ENCODE peak calls at places on chromosomes 7 and 10, in seven cellular contexts. One of them, this sample, is unnamed.

GRCh38 chr10:83301732-83302131 is 837.6 kb upstream of the GHITM start:
- DNase-seq in coronary artery: no peak
- DNase-seq in prostate gland: no peak
- DNase-seq in fibroblast of pulmonary artery: no peak
- DNase-seq in fibroblast of mammary gland: no peak
- DNase-seq in tibial artery: no peak
- DNase-seq in IMR-90: no peak
- DNase-seq in this sample: no peak

GRCh38 chr10:89280501-89280900 is 21.3 kb upstream of the IFIT2 start:
- DNase-seq in prostate gland: no peak
- DNase-seq in coronary artery: no peak
- DNase-seq in fibroblast of pulmonary artery: no peak
- DNase-seq in tibial artery: no peak
- DNase-seq in fibroblast of mammary gland: peak; percentile 31
- DNase-seq in IMR-90: no peak
- DNase-seq in this sample: no peak

GRCh38 chr7:40324889-40325288 is 190.1 kb downstream of the SUGCT start:
- DNase-seq in prostate gland: no peak
- DNase-seq in fibroblast of pulmonary artery: no peak
- DNase-seq in IMR-90: peak; percentile 37
- DNase-seq in coronary artery: no peak
- DNase-seq in tibial artery: no peak
- DNase-seq in fibroblast of mammary gland: no peak
- DNase-seq in this sample: peak; percentile 62

GRCh38 chr10:29687411-29688160 is 52.8 kb upstream of the SVIL start:
- DNase-seq in tibial artery: no peak
- DNase-seq in coronary artery: no peak
- DNase-seq in fibroblast of pulmonary artery: peak; percentile 49
- DNase-seq in fibroblast of mammary gland: peak; percentile 17
- DNase-seq in prostate gland: no peak
- DNase-seq in IMR-90: peak; percentile 25
- DNase-seq in this sample: peak; percentile 24

GRCh38 chr7:139099181-139099947 is 10.2 kb downstream of the ZC3HAV1 start:
- DNase-seq in coronary artery: no peak
- DNase-seq in prostate gland: no peak
- DNase-seq in fibroblast of mammary gland: peak; percentile 53
- DNase-seq in fibroblast of pulmonary artery: peak; percentile 14
- DNase-seq in IMR-90: peak; percentile 23
- DNase-seq in tibial artery: no peak
- DNase-seq in this sample: peak; percentile 52

GRCh38 chr10:104881740-104882139 is 240.7 kb downstream of the SORCS3 start:
- DNase-seq in IMR-90: no peak
- DNase-seq in coronary artery: no peak
- DNase-seq in fibroblast of mammary gland: no peak
- DNase-seq in tibial artery: no peak
- DNase-seq in fibroblast of pulmonary artery: no peak
- DNase-seq in prostate gland: no peak
- DNase-seq in this sample: no peak

GRCh38 chr7:67823345-67823744 is 826.7 kb downstream of the TYW1 start:
- DNase-seq in tibial artery: no peak
- DNase-seq in IMR-90: no peak
- DNase-seq in coronary artery: no peak
- DNase-seq in prostate gland: peak; percentile 58
- DNase-seq in fibroblast of pulmonary artery: peak; percentile 29
- DNase-seq in fibroblast of mammary gland: peak; percentile 89
- DNase-seq in this sample: no peak

GRCh38 chr10:100723769-100724530 is 21.4 kb upstream of the PAX2 start:
- DNase-seq in prostate gland: no peak
- DNase-seq in fibroblast of mammary gland: no peak
- DNase-seq in fibroblast of pulmonary artery: no peak
- DNase-seq in IMR-90: no peak
- DNase-seq in coronary artery: no peak
- DNase-seq in tibial artery: no peak
- DNase-seq in this sample: no peak

GRCh38 chr7:40469481-40469880 is 334.7 kb downstream of the SUGCT start:
- DNase-seq in IMR-90: peak; percentile 93
- DNase-seq in prostate gland: no peak
- DNase-seq in fibroblast of pulmonary artery: peak; percentile 52
- DNase-seq in tibial artery: peak; percentile 45
- DNase-seq in coronary artery: no peak
- DNase-seq in fibroblast of mammary gland: peak; percentile 64
- DNase-seq in this sample: peak; percentile 94

GRCh38 chr7:21426286-21426957 is 1.5 kb upstream of the SP4 start:
- DNase-seq in tibial artery: no peak
- DNase-seq in fibroblast of mammary gland: peak; percentile 20
- DNase-seq in IMR-90: no peak
- DNase-seq in coronary artery: no peak
- DNase-seq in fibroblast of pulmonary artery: peak; percentile 39
- DNase-seq in prostate gland: no peak
- DNase-seq in this sample: peak; percentile 14

GRCh38 chr7:148238926-148239325 is 351.6 kb upstream of the C7orf33 start:
- DNase-seq in fibroblast of mammary gland: no peak
- DNase-seq in coronary artery: no peak
- DNase-seq in fibroblast of pulmonary artery: peak; percentile 10
- DNase-seq in prostate gland: no peak
- DNase-seq in tibial artery: no peak
- DNase-seq in IMR-90: no peak
- DNase-seq in this sample: peak; percentile 2

GRCh38 chr7:148242271-148242801 is 348.2 kb upstream of the C7orf33 start:
- DNase-seq in fibroblast of pulmonary artery: peak; percentile 68
- DNase-seq in prostate gland: peak; percentile 39
- DNase-seq in IMR-90: peak; percentile 16
- DNase-seq in fibroblast of mammary gland: peak; percentile 52
- DNase-seq in tibial artery: no peak
- DNase-seq in coronary artery: peak; percentile 49
- DNase-seq in this sample: peak; percentile 73
- H3K4me3 ChIP-seq in fibroblast of pulmonary artery: peak overlapping the region; percentile 29
- H3K4me3 ChIP-seq in prostate gland: no peak overlapping the region
- H3K4me3 ChIP-seq in IMR-90: no peak overlapping the region
- H3K4me3 ChIP-seq in fibroblast of mammary gland: no peak overlapping the region
- H3K4me3 ChIP-seq in tibial artery: peak overlapping the region; percentile 20
- H3K4me3 ChIP-seq in coronary artery: peak overlapping the region; percentile 31
- H3K4me3 ChIP-seq in this sample: peak overlapping the region; percentile 63

GRCh38 chr7:18356195-18356645 is 139.3 kb upstream of the HDAC9 start:
- DNase-seq in fibroblast of mammary gland: peak; percentile 40
- DNase-seq in tibial artery: no peak
- DNase-seq in coronary artery: no peak
- DNase-seq in prostate gland: no peak
- DNase-seq in IMR-90: peak; percentile 28
- DNase-seq in fibroblast of pulmonary artery: peak; percentile 55
- DNase-seq in this sample: peak; percentile 67
- H3K4me3 ChIP-seq in fibroblast of mammary gland: no peak overlapping the region
- H3K4me3 ChIP-seq in tibial artery: no peak overlapping the region
- H3K4me3 ChIP-seq in coronary artery: peak overlapping the region; percentile 52
- H3K4me3 ChIP-seq in prostate gland: no peak overlapping the region
- H3K4me3 ChIP-seq in IMR-90: no peak overlapping the region
- H3K4me3 ChIP-seq in fibroblast of pulmonary artery: no peak overlapping the region
- H3K4me3 ChIP-seq in this sample: no peak overlapping the region

GRCh38 chr7:157397036-157397720 is 60.4 kb downstream of the DNAJB6 start:
- DNase-seq in IMR-90: no peak
- DNase-seq in fibroblast of mammary gland: no peak
- DNase-seq in fibroblast of pulmonary artery: no peak
- DNase-seq in coronary artery: no peak
- DNase-seq in prostate gland: no peak
- DNase-seq in tibial artery: no peak
- DNase-seq in this sample: no peak

GRCh38 chr7:157399086-157399687 is 62.4 kb downstream of the DNAJB6 start:
- DNase-seq in IMR-90: no peak
- DNase-seq in fibroblast of mammary gland: no peak
- DNase-seq in tibial artery: no peak
- DNase-seq in fibroblast of pulmonary artery: no peak
- DNase-seq in prostate gland: no peak
- DNase-seq in coronary artery: no peak
- DNase-seq in this sample: no peak

GRCh38 chr7:157400171-157400860 is 63.5 kb downstream of the DNAJB6 start:
- DNase-seq in fibroblast of pulmonary artery: no peak
- DNase-seq in prostate gland: no peak
- DNase-seq in fibroblast of mammary gland: no peak
- DNase-seq in coronary artery: no peak
- DNase-seq in IMR-90: no peak
- DNase-seq in tibial artery: no peak
- DNase-seq in this sample: no peak

GRCh38 chr7:157396316-157397035 is 59.7 kb downstream of the DNAJB6 start:
- DNase-seq in IMR-90: no peak
- DNase-seq in prostate gland: no peak
- DNase-seq in coronary artery: no peak
- DNase-seq in fibroblast of pulmonary artery: no peak
- DNase-seq in fibroblast of mammary gland: no peak
- DNase-seq in tibial artery: no peak
- DNase-seq in this sample: no peak

DNA sequence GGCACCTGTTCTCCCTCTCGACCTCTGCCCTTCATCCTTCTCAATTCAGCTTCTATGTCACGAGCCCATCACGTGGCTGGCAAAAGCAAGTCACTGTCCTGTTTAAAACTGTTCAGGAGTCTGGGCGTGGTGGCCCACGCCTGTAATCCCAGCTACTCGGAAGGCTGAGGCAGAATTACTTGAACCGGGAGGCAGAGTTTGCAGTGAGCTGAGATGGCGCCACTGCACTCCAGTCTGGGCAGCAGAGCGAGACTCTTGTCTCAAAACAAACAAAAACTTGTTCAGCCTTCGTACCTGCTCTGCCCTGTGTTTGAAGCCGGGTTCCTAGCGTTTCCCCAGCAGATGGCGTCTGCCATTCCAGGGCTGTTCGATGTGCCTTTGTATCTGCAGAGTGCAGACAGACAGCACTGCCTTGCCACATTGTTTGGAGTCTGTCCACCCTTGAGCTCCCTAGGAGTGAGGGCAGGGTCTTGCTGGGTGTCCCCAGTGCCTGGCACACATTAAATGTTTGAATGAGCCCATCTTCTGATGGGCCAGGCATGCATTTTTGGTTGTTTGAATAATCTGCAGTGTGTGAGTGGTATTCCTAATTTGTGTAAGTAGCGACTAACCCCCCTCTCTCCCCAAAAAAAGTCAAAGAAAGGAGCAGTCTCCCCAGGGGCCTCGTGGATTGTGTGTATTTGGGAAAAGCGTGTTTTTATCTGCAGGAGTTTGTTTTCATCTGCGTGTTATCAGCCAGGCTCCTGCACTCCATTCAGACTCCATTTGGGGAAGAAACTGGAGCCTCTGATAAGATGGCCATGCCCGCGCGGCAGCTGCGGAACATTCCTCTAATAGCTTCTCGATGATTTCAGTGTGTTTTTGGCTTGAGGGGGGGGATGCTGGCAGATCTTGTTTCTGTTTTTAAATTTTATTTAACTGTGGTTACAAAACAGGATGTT is 61.2 kb downstream of the DNAJB6 start:
- DNase-seq in IMR-90: peak; percentile 81
- DNase-seq in prostate gland: no peak
- DNase-seq in tibial artery: peak; percentile 52
- DNase-seq in fibroblast of pulmonary artery: peak; percentile 89
- DNase-seq in coronary artery: no peak
- DNase-seq in fibroblast of mammary gland: peak; percentile 60
- DNase-seq in this sample: peak; percentile 78
- H3K4me3 ChIP-seq in IMR-90: no peak overlapping the region
- H3K4me3 ChIP-seq in prostate gland: no peak overlapping the region
- H3K4me3 ChIP-seq in tibial artery: peak overlapping the region; percentile 19
- H3K4me3 ChIP-seq in fibroblast of pulmonary artery: peak overlapping the region; percentile 2
- H3K4me3 ChIP-seq in coronary artery: peak overlapping the region; percentile 59
- H3K4me3 ChIP-seq in fibroblast of mammary gland: no peak overlapping the region
- H3K4me3 ChIP-seq in this sample: peak overlapping the region; percentile 62

DNA sequence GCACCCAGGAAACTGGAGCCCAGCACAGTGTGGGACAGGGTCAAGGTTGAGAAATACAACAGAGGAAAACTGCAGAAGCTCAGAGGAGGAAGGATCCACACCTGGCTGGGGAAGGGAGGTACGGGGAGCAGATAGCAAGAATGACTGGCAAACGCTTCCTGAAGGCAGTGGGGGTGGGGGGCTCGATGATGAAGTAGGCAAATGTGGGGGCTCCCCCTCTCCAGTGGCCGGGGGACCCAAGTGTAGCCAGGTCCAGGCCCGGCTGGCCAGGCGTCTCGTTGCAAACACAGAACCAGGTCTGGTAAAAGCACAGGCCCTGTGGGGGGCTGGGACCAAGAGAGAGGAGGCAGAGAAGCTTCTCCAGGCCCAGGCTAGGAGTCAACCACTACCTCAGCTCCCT is 7.7 kb downstream of the CHST15 start:
- DNase-seq in fibroblast of pulmonary artery: no peak
- DNase-seq in prostate gland: no peak
- DNase-seq in fibroblast of mammary gland: no peak
- DNase-seq in tibial artery: no peak
- DNase-seq in coronary artery: no peak
- DNase-seq in IMR-90: no peak
- DNase-seq in this sample: no peak
- H3K4me3 ChIP-seq in fibroblast of pulmonary artery: no peak overlapping the region
- H3K4me3 ChIP-seq in prostate gland: no peak overlapping the region
- H3K4me3 ChIP-seq in fibroblast of mammary gland: no peak overlapping the region
- H3K4me3 ChIP-seq in tibial artery: no peak overlapping the region
- H3K4me3 ChIP-seq in coronary artery: no peak overlapping the region
- H3K4me3 ChIP-seq in IMR-90: no peak overlapping the region
- H3K4me3 ChIP-seq in this sample: no peak overlapping the region

GRCh38 chr10:71694567-71694968 is 25.0 kb downstream of the C10orf105 start:
- DNase-seq in IMR-90: no peak
- DNase-seq in tibial artery: peak; percentile 46
- DNase-seq in prostate gland: no peak
- DNase-seq in fibroblast of mammary gland: no peak
- DNase-seq in coronary artery: no peak
- DNase-seq in fibroblast of pulmonary artery: no peak
- DNase-seq in this sample: no peak
- H3K4me3 ChIP-seq in IMR-90: no peak overlapping the region
- H3K4me3 ChIP-seq in tibial artery: no peak overlapping the region
- H3K4me3 ChIP-seq in prostate gland: no peak overlapping the region
- H3K4me3 ChIP-seq in fibroblast of mammary gland: no peak overlapping the region
- H3K4me3 ChIP-seq in coronary artery: no peak overlapping the region
- H3K4me3 ChIP-seq in fibroblast of pulmonary artery: no peak overlapping the region
- H3K4me3 ChIP-seq in this sample: no peak overlapping the region

This sample was measured in adipocyte.